ENCODE peak calls at places on chromosomes 12 and 14, in ten cellular contexts. G is anterior cingulate cortex; H is DMS153; D is stromal cell of bone marrow; J is HS-27A; V is tibial artery; O is HS-5; W is CD4-positive, CD25-positive, alpha-beta regulatory T cell; F is non-pigmented ciliary epithelial cell; L is aorta. X is an unnamed sample.

GRCh38 chr14:76191297-76191696 is 39.6 kb downstream of the GPATCH2L start:
- DNase-seq in G (no peak), H (no peak), D (no peak), J (no peak), V (peak), O (no peak), W (no peak), F (no peak), L (peak), X (no peak)

GRCh38 chr12:70354777-70355176 is 11.3 kb upstream of the KCNMB4 start:
- DNase-seq in G (no peak), H (no peak), D (no peak), J (no peak), V (no peak), O (no peak), W (no peak), F (no peak), L (no peak), X (no peak)

GRCh38 chr14:52117433-52117832 is 48.6 kb upstream of the NID2 start:
- DNase-seq in G (peak), H (no peak), D (no peak), J (no peak), V (no peak), O (no peak), W (no peak), F (no peak), L (no peak), X (no peak)

GRCh38 chr12:32024884-32025599 is 65.8 kb downstream of the RESF1 start:
- DNase-seq in G (no peak), H (no peak), D (no peak), J (no peak), V (no peak), O (no peak), W (no peak), F (no peak), L (no peak), X (no peak)

GRCh38 chr12:560666-561065 is 100.9 kb downstream of the B4GALNT3 start:
- DNase-seq in G (no peak), H (peak), D (no peak), J (no peak), V (no peak), O (no peak), W (no peak), F (no peak), L (no peak), X (no peak)

GRCh38 chr12:60278209-60278608 is 682.4 kb downstream of the SLC16A7 start:
- DNase-seq in G (no peak), H (no peak), D (no peak), J (no peak), V (no peak), O (no peak), W (no peak), F (no peak), L (no peak), X (no peak)

GRCh38 chr12:131929530-131930456 is 717 bp downstream of the PUS1 start:
- DNase-seq in G (no peak), H (no peak), D (no peak), J (no peak), V (no peak), O (no peak), W (peak), F (no peak), L (peak), X (no peak)

GRCh38 chr12:121224591-121224990 is 14.7 kb downstream of the P2RX4 start:
- DNase-seq in G (no peak), H (no peak), D (no peak), J (no peak), V (no peak), O (no peak), W (peak), F (no peak), L (no peak), X (peak)

GRCh38 chr14:29475641-29476040 is 452.0 kb downstream of the PRKD1 start:
- DNase-seq in G (no peak), H (no peak), D (no peak), J (no peak), V (no peak), O (no peak), W (no peak), F (no peak), L (no peak), X (no peak)

GRCh38 chr12:117328556-117329100 is 32.8 kb downstream of the NOS1 start:
- DNase-seq in G (no peak), H (no peak), D (no peak), J (no peak), V (no peak), O (no peak), W (no peak), F (no peak), L (no peak), X (no peak)

GRCh38 chr12:91098942-91099341 is 12.4 kb downstream of the LUM start:
- DNase-seq in G (no peak), H (no peak), D (peak), J (peak), V (peak), O (peak), W (no peak), F (peak), L (peak), X (no peak)

GRCh38 chr14:36271939-36272907 is 48.2 kb downstream of the MBIP start:
- DNase-seq in G (peak), H (no peak), D (no peak), J (no peak), V (peak), O (no peak), W (no peak), F (no peak), L (no peak), X (no peak)

GRCh38 chr14:89912667-89913211 is 41.8 kb downstream of the EFCAB11 start:
- DNase-seq in G (peak), H (no peak), D (peak), J (no peak), V (peak), O (peak), W (no peak), F (peak), L (peak), X (no peak)

GRCh38 chr14:104666981-104667380 is 22.4 kb upstream of the INF2 start:
- DNase-seq in G (no peak), H (no peak), D (no peak), J (no peak), V (no peak), O (no peak), W (no peak), F (no peak), L (no peak), X (no peak)

GRCh38 chr14:60656755-60657608 is 7.7 kb upstream of the SIX1 start:
- DNase-seq in G (peak), H (peak), D (no peak), J (no peak), V (no peak), O (peak), W (no peak), F (no peak), L (peak), X (no peak)

GRCh38 chr14:76518366-76518765 is 142.4 kb downstream of the ESRRB start:
- DNase-seq in G (no peak), H (no peak), D (no peak), J (no peak), V (no peak), O (no peak), W (no peak), F (no peak), L (no peak), X (no peak)

GRCh38 chr12:27981874-27982273 is 9.3 kb upstream of the PTHLH start:
- DNase-seq in G (no peak), H (no peak), D (no peak), J (no peak), V (no peak), O (peak), W (no peak), F (no peak), L (no peak), X (no peak)

GRCh38 chr14:83287300-83287699 is 1753.6 kb upstream of the SEL1L start:
- DNase-seq in G (no peak), H (no peak), D (no peak), J (no peak), V (no peak), O (no peak), W (no peak), F (no peak), L (no peak), X (no peak)

GRCh38 chr12:52825961-52826360 is 8.2 kb downstream of the KRT79 start:
- DNase-seq in G (no peak), H (no peak), D (no peak), J (no peak), V (no peak), O (no peak), W (no peak), F (no peak), L (peak), X (no peak)

GRCh38 chr14:85991156-85991555 is 461.2 kb downstream of the FLRT2 start:
- DNase-seq in G (no peak), H (no peak), D (peak), J (no peak), V (no peak), O (peak), W (no peak), F (no peak), L (no peak), X (no peak)

GRCh38 chr14:91229743-91230200 is 14.7 kb downstream of the GPR68 start:
- DNase-seq in G (no peak), H (no peak), D (no peak), J (no peak), V (no peak), O (peak), W (peak), F (peak), L (no peak), X (no peak)

GRCh38 chr14:77649326-77649725 is 32.9 kb upstream of the SPTLC2 start:
- DNase-seq in G (no peak), H (no peak), D (no peak), J (no peak), V (no peak), O (no peak), W (no peak), F (no peak), L (no peak), X (no peak)

GRCh38 chr14:74488788-74489397 is 4.2 kb downstream of the NPC2 start:
- DNase-seq in G (no peak), H (no peak), D (no peak), J (peak), V (no peak), O (peak), W (no peak), F (no peak), L (no peak), X (no peak)

GRCh38 chr12:68163546-68164210 is 4.1 kb upstream of the IFNG start:
- DNase-seq in G (no peak), H (no peak), D (no peak), J (no peak), V (no peak), O (no peak), W (no peak), F (no peak), L (no peak), X (no peak)

GRCh38 chr14:20436363-20436755 is 393 bp upstream of the KLHL33 start:
- DNase-seq in G (no peak), H (no peak), D (peak), J (peak), V (peak), O (peak), W (no peak), F (no peak), L (no peak), X (no peak)

GRCh38 chr12:52370906-52371608 is 3.8 kb upstream of the KRT85 start:
- DNase-seq in G (peak), H (no peak), D (peak), J (no peak), V (peak), O (no peak), W (no peak), F (peak), L (peak), X (no peak)

GRCh38 chr14:51860164-51860835 is at the start of gene GNG2:
- DNase-seq in G (peak), H (peak), D (peak), J (no peak), V (peak), O (no peak), W (peak), F (no peak), L (peak), X (peak)

GRCh38 chr14:99757331-99758070 is 35.7 kb upstream of the EML1 start:
- DNase-seq in G (no peak), H (no peak), D (peak), J (no peak), V (peak), O (peak), W (no peak), F (peak), L (peak), X (no peak)

GRCh38 chr14:82075566-82075965 is 541.9 kb upstream of the SEL1L start:
- DNase-seq in G (no peak), H (no peak), D (no peak), J (no peak), V (no peak), O (no peak), W (no peak), F (no peak), L (peak), X (no peak)

GRCh38 chr12:7009512-7009911 is 8.8 kb downstream of the LPCAT3 start:
- DNase-seq in G (no peak), H (no peak), D (no peak), J (no peak), V (no peak), O (no peak), W (no peak), F (no peak), L (no peak), X (no peak)

GRCh38 chr12:12212769-12213168 is 54.1 kb downstream of the LRP6 start:
- DNase-seq in G (no peak), H (no peak), D (no peak), J (no peak), V (no peak), O (no peak), W (no peak), F (no peak), L (no peak), X (no peak)